ENCODE peak calls at places on chromosome 15, in ten cellular contexts. One of them, this sample, is unnamed.
A peak's percentile ranks its signal among the peaks of the same experiment; 100 is the strongest.

GRCh38 chr15:50059203-50059772 is 59.7 kb downstream of the ATP8B4 start:
- DNase-seq in cardiac fibroblast: no peak
- DNase-seq in GM23248: no peak
- DNase-seq in body of pancreas: no peak
- DNase-seq in pancreas: no peak
- DNase-seq in GM12865: no peak
- DNase-seq in GM06990: no peak
- DNase-seq in CD4-positive, alpha-beta memory T cell: no peak
- DNase-seq in SK-N-SH: no peak
- DNase-seq in esophagus muscularis mucosa: no peak
- DNase-seq in this sample: no peak

GRCh38 chr15:77544162-77544561 is 88.5 kb downstream of the LINGO1 start:
- DNase-seq in cardiac fibroblast: no peak
- DNase-seq in CD4-positive, alpha-beta memory T cell: no peak
- DNase-seq in esophagus muscularis mucosa: no peak
- DNase-seq in GM06990: no peak
- DNase-seq in body of pancreas: no peak
- DNase-seq in pancreas: no peak
- DNase-seq in SK-N-SH: no peak
- DNase-seq in GM23248: no peak
- DNase-seq in GM12865: no peak
- DNase-seq in this sample: no peak

GRCh38 chr15:96593735-96594134 is 263.2 kb downstream of the NR2F2 start:
- DNase-seq in CD4-positive, alpha-beta memory T cell: no peak
- DNase-seq in esophagus muscularis mucosa: no peak
- DNase-seq in pancreas: no peak
- DNase-seq in GM23248: no peak
- DNase-seq in body of pancreas: no peak
- DNase-seq in cardiac fibroblast: no peak
- DNase-seq in GM12865: no peak
- DNase-seq in SK-N-SH: no peak
- DNase-seq in GM06990: no peak
- DNase-seq in this sample: no peak

GRCh38 chr15:52021128-52021671 is 2.2 kb downstream of the MAPK6 start:
- DNase-seq in GM06990: peak; percentile 61
- DNase-seq in cardiac fibroblast: peak; percentile 93
- DNase-seq in SK-N-SH: peak; percentile 33
- DNase-seq in CD4-positive, alpha-beta memory T cell: peak; percentile 31
- DNase-seq in GM23248: peak; percentile 96
- DNase-seq in pancreas: no peak
- DNase-seq in GM12865: peak; percentile 93
- DNase-seq in esophagus muscularis mucosa: no peak
- DNase-seq in body of pancreas: peak; percentile 73
- DNase-seq in this sample: peak; percentile 73

GRCh38 chr15:84752700-84753099 is 4.3 kb downstream of the ZNF592 start:
- DNase-seq in body of pancreas: no peak
- DNase-seq in GM12865: no peak
- DNase-seq in SK-N-SH: no peak
- DNase-seq in GM23248: peak; percentile 68
- DNase-seq in esophagus muscularis mucosa: no peak
- DNase-seq in cardiac fibroblast: peak; percentile 22
- DNase-seq in CD4-positive, alpha-beta memory T cell: no peak
- DNase-seq in pancreas: no peak
- DNase-seq in GM06990: no peak
- DNase-seq in this sample: no peak

GRCh38 chr15:71273731-71274447 is 158.6 kb downstream of the THSD4 start:
- DNase-seq in GM12865: no peak
- DNase-seq in cardiac fibroblast: peak; percentile 24
- DNase-seq in CD4-positive, alpha-beta memory T cell: no peak
- DNase-seq in pancreas: no peak
- DNase-seq in GM06990: no peak
- DNase-seq in SK-N-SH: no peak
- DNase-seq in GM23248: peak; percentile 16
- DNase-seq in esophagus muscularis mucosa: no peak
- DNase-seq in body of pancreas: no peak
- DNase-seq in this sample: no peak

GRCh38 chr15:60464836-60465630 is 13.9 kb downstream of the ICE2 start:
- DNase-seq in pancreas: no peak
- DNase-seq in GM12865: no peak
- DNase-seq in CD4-positive, alpha-beta memory T cell: no peak
- DNase-seq in GM23248: no peak
- DNase-seq in cardiac fibroblast: peak; percentile 33
- DNase-seq in SK-N-SH: no peak
- DNase-seq in esophagus muscularis mucosa: no peak
- DNase-seq in body of pancreas: no peak
- DNase-seq in GM06990: no peak
- DNase-seq in this sample: no peak

GRCh38 chr15:57235865-57236264 is 140.4 kb upstream of the CGNL1 start:
- DNase-seq in GM12865: no peak
- DNase-seq in GM23248: peak; percentile 59
- DNase-seq in SK-N-SH: peak; percentile 47
- DNase-seq in esophagus muscularis mucosa: no peak
- DNase-seq in pancreas: no peak
- DNase-seq in body of pancreas: no peak
- DNase-seq in cardiac fibroblast: peak; percentile 86
- DNase-seq in GM06990: no peak
- DNase-seq in CD4-positive, alpha-beta memory T cell: no peak
- DNase-seq in this sample: no peak

GRCh38 chr15:100818927-100819326 is 60.7 kb upstream of the ALDH1A3 start:
- DNase-seq in SK-N-SH: peak; percentile 65
- DNase-seq in cardiac fibroblast: peak; percentile 82
- DNase-seq in pancreas: no peak
- DNase-seq in body of pancreas: no peak
- DNase-seq in esophagus muscularis mucosa: no peak
- DNase-seq in GM12865: no peak
- DNase-seq in GM06990: no peak
- DNase-seq in GM23248: peak; percentile 44
- DNase-seq in CD4-positive, alpha-beta memory T cell: no peak
- DNase-seq in this sample: no peak

GRCh38 chr15:68210409-68210756 is 5.3 kb upstream of the CALML4 start:
- DNase-seq in SK-N-SH: no peak
- DNase-seq in GM23248: no peak
- DNase-seq in GM06990: no peak
- DNase-seq in GM12865: no peak
- DNase-seq in cardiac fibroblast: no peak
- DNase-seq in body of pancreas: no peak
- DNase-seq in CD4-positive, alpha-beta memory T cell: no peak
- DNase-seq in esophagus muscularis mucosa: no peak
- DNase-seq in pancreas: no peak
- DNase-seq in this sample: no peak

GRCh38 chr15:49421991-49422390 is 1.1 kb upstream of the FGF7 start:
- DNase-seq in cardiac fibroblast: peak; percentile 74
- DNase-seq in pancreas: no peak
- DNase-seq in CD4-positive, alpha-beta memory T cell: peak; percentile 50
- DNase-seq in esophagus muscularis mucosa: no peak
- DNase-seq in GM06990: no peak
- DNase-seq in SK-N-SH: peak; percentile 23
- DNase-seq in GM23248: peak; percentile 69
- DNase-seq in body of pancreas: peak; percentile 51
- DNase-seq in GM12865: peak; percentile 70
- DNase-seq in this sample: peak; percentile 66

GRCh38 chr15:43932907-43933306 is 106.1 kb downstream of the WDR76 start:
- DNase-seq in CD4-positive, alpha-beta memory T cell: no peak
- DNase-seq in esophagus muscularis mucosa: no peak
- DNase-seq in GM23248: peak; percentile 46
- DNase-seq in pancreas: no peak
- DNase-seq in SK-N-SH: no peak
- DNase-seq in body of pancreas: no peak
- DNase-seq in GM06990: no peak
- DNase-seq in GM12865: no peak
- DNase-seq in cardiac fibroblast: peak; percentile 42
- DNase-seq in this sample: no peak

GRCh38 chr15:78714890-78715289 is 73.9 kb upstream of the CHRNB4 start:
- DNase-seq in SK-N-SH: no peak
- DNase-seq in CD4-positive, alpha-beta memory T cell: no peak
- DNase-seq in pancreas: no peak
- DNase-seq in esophagus muscularis mucosa: peak; percentile 31
- DNase-seq in GM23248: peak; percentile 28
- DNase-seq in body of pancreas: no peak
- DNase-seq in cardiac fibroblast: no peak
- DNase-seq in GM06990: no peak
- DNase-seq in GM12865: peak; percentile 58
- DNase-seq in this sample: peak; percentile 40

GRCh38 chr15:53193149-53193548 is 403.0 kb upstream of the ONECUT1 start:
- DNase-seq in body of pancreas: no peak
- DNase-seq in CD4-positive, alpha-beta memory T cell: no peak
- DNase-seq in cardiac fibroblast: peak; percentile 4
- DNase-seq in GM06990: no peak
- DNase-seq in GM12865: peak; percentile 16
- DNase-seq in SK-N-SH: no peak
- DNase-seq in esophagus muscularis mucosa: no peak
- DNase-seq in GM23248: peak; percentile 28
- DNase-seq in pancreas: no peak
- DNase-seq in this sample: peak; percentile 15

GRCh38 chr15:59304807-59305206 is 67.9 kb downstream of the MYO1E start:
- DNase-seq in GM12865: no peak
- DNase-seq in esophagus muscularis mucosa: no peak
- DNase-seq in pancreas: no peak
- DNase-seq in GM23248: no peak
- DNase-seq in body of pancreas: no peak
- DNase-seq in cardiac fibroblast: no peak
- DNase-seq in GM06990: no peak
- DNase-seq in CD4-positive, alpha-beta memory T cell: no peak
- DNase-seq in SK-N-SH: no peak
- DNase-seq in this sample: no peak

DNA sequence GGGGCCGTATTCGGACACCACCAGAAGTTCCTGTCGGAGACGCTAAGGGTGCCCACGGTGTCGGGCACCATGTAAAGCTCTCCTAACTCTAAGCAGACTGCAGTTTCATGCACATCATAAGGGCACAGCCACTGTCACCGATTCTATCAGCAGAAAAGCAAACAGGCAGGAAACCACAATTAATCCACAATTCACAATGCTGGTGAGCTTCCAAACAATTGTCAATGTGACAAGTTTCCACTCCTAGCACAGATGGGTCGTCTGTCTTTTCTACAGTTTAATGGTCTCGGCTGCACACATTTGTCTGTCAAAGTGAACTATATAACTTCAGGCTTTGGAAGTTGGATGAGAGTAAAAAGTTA is 8.8 kb upstream of the OCA2 start:
- DNase-seq in GM23248: no peak
- DNase-seq in cardiac fibroblast: no peak
- DNase-seq in pancreas: no peak
- DNase-seq in CD4-positive, alpha-beta memory T cell: no peak
- DNase-seq in esophagus muscularis mucosa: no peak
- DNase-seq in GM06990: no peak
- DNase-seq in body of pancreas: no peak
- DNase-seq in SK-N-SH: no peak
- DNase-seq in GM12865: no peak
- DNase-seq in this sample: peak; percentile 75
- H3K4me3 ChIP-seq in GM23248: no peak overlapping the region
- H3K4me3 ChIP-seq in cardiac fibroblast: no peak overlapping the region
- H3K4me3 ChIP-seq in pancreas: no peak overlapping the region
- H3K4me3 ChIP-seq in CD4-positive, alpha-beta memory T cell: peak overlapping the region; percentile 68
- H3K4me3 ChIP-seq in esophagus muscularis mucosa: peak overlapping the region; percentile 59
- H3K4me3 ChIP-seq in GM06990: no peak overlapping the region
- H3K4me3 ChIP-seq in body of pancreas: no peak overlapping the region
- H3K4me3 ChIP-seq in SK-N-SH: no peak overlapping the region
- H3K4me3 ChIP-seq in GM12865: no peak overlapping the region
- H3K4me3 ChIP-seq in this sample: peak overlapping the region; percentile 15

GRCh38 chr15:75195122-75195765 is 6.4 kb upstream of the C15orf39 start:
- DNase-seq in GM23248: no peak
- DNase-seq in SK-N-SH: peak; percentile 91
- DNase-seq in pancreas: peak; percentile 67
- DNase-seq in esophagus muscularis mucosa: no peak
- DNase-seq in body of pancreas: peak; percentile 68
- DNase-seq in cardiac fibroblast: peak; percentile 48
- DNase-seq in GM12865: no peak
- DNase-seq in GM06990: no peak
- DNase-seq in CD4-positive, alpha-beta memory T cell: no peak
- DNase-seq in this sample: no peak
- H3K4me3 ChIP-seq in GM23248: no peak overlapping the region
- H3K4me3 ChIP-seq in SK-N-SH: no peak overlapping the region
- H3K4me3 ChIP-seq in pancreas: no peak overlapping the region
- H3K4me3 ChIP-seq in esophagus muscularis mucosa: no peak overlapping the region
- H3K4me3 ChIP-seq in body of pancreas: no peak overlapping the region
- H3K4me3 ChIP-seq in cardiac fibroblast: no peak overlapping the region
- H3K4me3 ChIP-seq in GM12865: no peak overlapping the region
- H3K4me3 ChIP-seq in GM06990: no peak overlapping the region
- H3K4me3 ChIP-seq in CD4-positive, alpha-beta memory T cell: no peak overlapping the region
- H3K4me3 ChIP-seq in this sample: no peak overlapping the region

GRCh38 chr15:37096878-37097568 is 3.3 kb downstream of the MEIS2 start:
- DNase-seq in SK-N-SH: peak; percentile 54
- DNase-seq in pancreas: no peak
- DNase-seq in GM12865: no peak
- DNase-seq in GM06990: no peak
- DNase-seq in CD4-positive, alpha-beta memory T cell: no peak
- DNase-seq in esophagus muscularis mucosa: no peak
- DNase-seq in GM23248: peak; percentile 63
- DNase-seq in cardiac fibroblast: no peak
- DNase-seq in body of pancreas: no peak
- DNase-seq in this sample: no peak
- H3K4me3 ChIP-seq in SK-N-SH: peak overlapping the region; percentile 92
- H3K4me3 ChIP-seq in pancreas: peak overlapping the region; percentile 68
- H3K4me3 ChIP-seq in GM12865: peak overlapping the region; percentile 61
- H3K4me3 ChIP-seq in GM06990: peak overlapping the region; percentile 88
- H3K4me3 ChIP-seq in CD4-positive, alpha-beta memory T cell: no peak overlapping the region
- H3K4me3 ChIP-seq in esophagus muscularis mucosa: peak overlapping the region; percentile 65
- H3K4me3 ChIP-seq in GM23248: peak overlapping the region; percentile 95
- H3K4me3 ChIP-seq in cardiac fibroblast: peak overlapping the region; percentile 90
- H3K4me3 ChIP-seq in body of pancreas: no peak overlapping the region
- H3K4me3 ChIP-seq in this sample: no peak overlapping the region

DNA sequence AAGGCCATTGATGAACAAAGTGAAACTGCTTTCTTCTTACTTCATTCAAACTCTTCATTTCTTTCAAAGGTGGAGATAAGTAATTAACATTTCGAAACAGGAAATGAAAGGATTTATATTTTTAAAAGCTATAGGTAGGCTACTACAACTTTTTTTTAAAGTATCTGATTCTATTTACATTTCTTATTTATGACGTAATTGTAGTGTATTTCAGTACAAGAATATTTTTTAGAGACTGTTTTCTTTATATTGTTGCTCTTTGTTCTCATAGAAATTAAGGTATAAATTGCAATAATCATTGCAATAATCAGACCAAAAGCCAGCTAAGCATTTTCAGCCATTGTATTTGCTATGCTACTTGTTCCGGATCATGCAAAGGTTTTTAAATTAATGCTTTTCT is 13.7 kb downstream of the ZFAND6 start:
- DNase-seq in GM06990: no peak
- DNase-seq in cardiac fibroblast: no peak
- DNase-seq in CD4-positive, alpha-beta memory T cell: no peak
- DNase-seq in body of pancreas: no peak
- DNase-seq in GM12865: no peak
- DNase-seq in pancreas: no peak
- DNase-seq in SK-N-SH: no peak
- DNase-seq in esophagus muscularis mucosa: no peak
- DNase-seq in GM23248: peak; percentile 12
- DNase-seq in this sample: no peak
- H3K4me3 ChIP-seq in GM06990: no peak overlapping the region
- H3K4me3 ChIP-seq in cardiac fibroblast: peak overlapping the region; percentile 41
- H3K4me3 ChIP-seq in CD4-positive, alpha-beta memory T cell: no peak overlapping the region
- H3K4me3 ChIP-seq in body of pancreas: no peak overlapping the region
- H3K4me3 ChIP-seq in GM12865: peak overlapping the region; percentile 78
- H3K4me3 ChIP-seq in pancreas: peak overlapping the region; percentile 40
- H3K4me3 ChIP-seq in SK-N-SH: peak overlapping the region; percentile 61
- H3K4me3 ChIP-seq in esophagus muscularis mucosa: peak overlapping the region; percentile 41
- H3K4me3 ChIP-seq in GM23248: peak overlapping the region; percentile 76
- H3K4me3 ChIP-seq in this sample: peak overlapping the region; percentile 71

DNA sequence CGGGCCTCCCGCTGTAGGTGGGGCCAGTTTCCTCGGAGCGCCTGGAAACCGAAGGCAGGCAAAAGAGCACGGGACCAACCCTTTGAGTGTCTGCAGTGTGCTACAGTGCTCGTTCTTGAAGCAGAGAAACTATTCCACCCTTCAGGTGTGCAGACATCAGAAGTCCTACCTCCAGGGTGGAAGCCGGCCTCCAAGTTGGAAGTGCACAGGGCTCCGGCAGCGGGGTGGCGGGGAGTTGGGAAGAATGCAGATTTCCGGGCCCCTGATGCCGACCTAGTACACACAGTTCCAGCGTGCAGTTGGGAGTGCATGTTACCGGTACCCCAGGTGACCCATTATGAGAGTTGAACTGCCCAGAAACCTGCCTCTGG is 3.0 kb downstream of the KLF13 start:
- DNase-seq in SK-N-SH: no peak
- DNase-seq in GM06990: no peak
- DNase-seq in body of pancreas: no peak
- DNase-seq in GM12865: no peak
- DNase-seq in CD4-positive, alpha-beta memory T cell: no peak
- DNase-seq in cardiac fibroblast: no peak
- DNase-seq in pancreas: no peak
- DNase-seq in GM23248: no peak
- DNase-seq in esophagus muscularis mucosa: no peak
- DNase-seq in this sample: no peak
- H3K4me3 ChIP-seq in SK-N-SH: no peak overlapping the region
- H3K4me3 ChIP-seq in GM06990: peak overlapping the region; percentile 78
- H3K4me3 ChIP-seq in body of pancreas: peak overlapping the region; percentile 61
- H3K4me3 ChIP-seq in GM12865: peak overlapping the region; percentile 66
- H3K4me3 ChIP-seq in CD4-positive, alpha-beta memory T cell: peak overlapping the region; percentile 74
- H3K4me3 ChIP-seq in cardiac fibroblast: peak overlapping the region; percentile 59
- H3K4me3 ChIP-seq in pancreas: peak overlapping the region; percentile 97
- H3K4me3 ChIP-seq in GM23248: peak overlapping the region; percentile 80
- H3K4me3 ChIP-seq in esophagus muscularis mucosa: peak overlapping the region; percentile 96
- H3K4me3 ChIP-seq in this sample: no peak overlapping the region

This sample was measured in Jurkat, Clone E6-1.